ENCODE peak calls at places on chromosome 1, in ten cellular contexts. H, J, Z, W, A, Q, P, D, Y and G are unnamed samples.

GRCh38 chr1:14561014-14561693 is 37.3 kb upstream of the KAZN start:
- DNase-seq in Q (no peak), P (no peak), J (peak), Z (no peak), W (no peak), D (no peak), A (no peak), H (no peak), Y (no peak), G (no peak)

GRCh38 chr1:118618618-118619340 is 369.4 kb downstream of the TBX15 start:
- DNase-seq in D (no peak), P (no peak), Y (no peak), Q (no peak), J (no peak), W (no peak), A (no peak), H (no peak), Z (no peak), G (no peak)

GRCh38 chr1:81670997-81671396 is 129.7 kb upstream of the ADGRL2 start:
- DNase-seq in W (no peak), Q (no peak), P (no peak), Z (no peak), H (no peak), Y (no peak), J (no peak), A (no peak), D (no peak), G (no peak)

GRCh38 chr1:170661646-170662411 is 2.1 kb upstream of the PRRX1 start:
- DNase-seq in H (no peak), W (no peak), P (no peak), D (no peak), Z (no peak), J (peak), A (no peak), Y (peak), Q (no peak), G (no peak)

GRCh38 chr1:84653130-84653680 is 37.1 kb downstream of the SSX2IP start:
- DNase-seq in Q (no peak), J (peak), W (no peak), Y (no peak), D (no peak), Z (no peak), H (no peak), P (no peak), A (no peak), G (no peak)

GRCh38 chr1:55353709-55354620 is 138.8 kb upstream of the USP24 start:
- DNase-seq in Y (peak), D (no peak), H (no peak), J (no peak), P (no peak), Q (no peak), W (no peak), A (no peak), Z (no peak), G (no peak)

GRCh38 chr1:207645632-207646081 is 724 bp downstream of the CR1L start:
- DNase-seq in Q (no peak), W (no peak), H (no peak), P (no peak), Y (no peak), Z (no peak), J (no peak), A (no peak), D (no peak), G (no peak)

GRCh38 chr1:14733053-14733778 is 134.7 kb downstream of the KAZN start:
- DNase-seq in Y (no peak), P (no peak), A (no peak), Q (no peak), Z (no peak), H (no peak), W (no peak), D (no peak), J (peak), G (peak)

GRCh38 chr1:235974616-235975015 is 90.3 kb downstream of the NID1 start:
- DNase-seq in Y (no peak), Z (no peak), P (no peak), W (no peak), J (no peak), Q (no peak), H (no peak), D (no peak), A (no peak), G (no peak)

GRCh38 chr1:19365711-19366110 is 53.6 kb downstream of the SLC66A1 start:
- DNase-seq in J (peak), Y (no peak), H (no peak), W (no peak), D (no peak), A (no peak), Q (no peak), Z (no peak), P (no peak), G (no peak)

GRCh38 chr1:206505702-206506375 is 1.5 kb upstream of the RASSF5 start:
- DNase-seq in P (no peak), D (no peak), Q (no peak), H (no peak), J (peak), W (no peak), Z (no peak), A (no peak), Y (no peak), G (no peak)

GRCh38 chr1:201261771-201262547 is 21.3 kb upstream of the PKP1 start:
- DNase-seq in W (no peak), Z (no peak), D (no peak), Y (no peak), H (no peak), A (no peak), J (no peak), Q (no peak), P (no peak), G (no peak)

GRCh38 chr1:51093566-51093965 is 8.5 kb upstream of the C1orf185 start:
- DNase-seq in A (no peak), H (no peak), P (no peak), D (no peak), Z (no peak), W (no peak), Q (no peak), Y (no peak), J (no peak), G (no peak)

GRCh38 chr1:235030919-235031596 is 97.6 kb downstream of the TOMM20 start:
- DNase-seq in D (no peak), W (no peak), A (no peak), Q (no peak), H (no peak), Y (no peak), Z (no peak), P (no peak), J (no peak), G (no peak)

GRCh38 chr1:1732381-1732780 is 8.2 kb upstream of the CDK11A start:
- DNase-seq in A (no peak), J (no peak), W (no peak), P (no peak), Y (no peak), Q (no peak), D (no peak), H (no peak), Z (no peak), G (no peak)